ENCODE peak calls at places on chromosome 3, in nine cellular contexts. N is OCI-LY7, M is HFF-Myc, U is brain microvascular endothelial cell, O is NB4, D is DND-41, Y is choroid plexus epithelial cell, P is aorta, X is BE2C. C is an unnamed sample.

GRCh38 chr3:66426135-66426534 is 74.7 kb downstream of the LRIG1 start:
- DNase-seq in N (no peak), M (no peak), U (no peak), O (no peak), D (no peak), Y (no peak), P (no peak), X (no peak), C (no peak)

GRCh38 chr3:38131621-38132369 is 5.1 kb downstream of the ACAA1 start:
- DNase-seq in N (no peak), M (no peak), U (peak), O (peak), D (no peak), Y (peak), P (no peak), X (peak), C (no peak)

GRCh38 chr3:21170964-21171363 is 580.0 kb downstream of the ZNF385D start:
- DNase-seq in N (peak), M (no peak), U (peak), O (peak), D (no peak), Y (peak), P (no peak), X (no peak), C (no peak)

GRCh38 chr3:146813496-146813895 is 208.3 kb upstream of the PLSCR5 start:
- DNase-seq in N (no peak), M (no peak), U (no peak), O (no peak), D (no peak), Y (peak), P (no peak), X (no peak), C (no peak)

GRCh38 chr3:27633224-27633545 is 88.9 kb downstream of the EOMES start:
- DNase-seq in N (no peak), M (no peak), U (no peak), O (peak), D (no peak), Y (no peak), P (no peak), X (no peak), C (no peak)

GRCh38 chr3:57731311-57731710 is 24.8 kb upstream of the SLMAP start:
- DNase-seq in N (no peak), M (no peak), U (no peak), O (no peak), D (no peak), Y (no peak), P (no peak), X (no peak), C (no peak)

GRCh38 chr3:177824190-177824786 is 627.0 kb upstream of the TBL1XR1 start:
- DNase-seq in N (no peak), M (no peak), U (no peak), O (no peak), D (no peak), Y (peak), P (no peak), X (peak), C (no peak)

GRCh38 chr3:134798681-134799311 is 3.7 kb downstream of the EPHB1 start:
- DNase-seq in N (no peak), M (no peak), U (no peak), O (no peak), D (no peak), Y (no peak), P (no peak), X (no peak), C (no peak)

GRCh38 chr3:32422943-32423342 is 31.3 kb downstream of the CMTM7 start:
- DNase-seq in N (no peak), M (no peak), U (no peak), O (peak), D (no peak), Y (no peak), P (no peak), X (no peak), C (no peak)

GRCh38 chr3:32420138-32420981 is 28.7 kb downstream of the CMTM7 start:
- DNase-seq in N (peak), M (no peak), U (peak), O (peak), D (no peak), Y (peak), P (no peak), X (no peak), C (no peak)

GRCh38 chr3:32421991-32422859 is 30.6 kb downstream of the CMTM7 start:
- DNase-seq in N (no peak), M (peak), U (peak), O (peak), D (no peak), Y (peak), P (peak), X (peak), C (no peak)

GRCh38 chr3:32421185-32421584 is 29.5 kb downstream of the CMTM7 start:
- DNase-seq in N (no peak), M (no peak), U (no peak), O (no peak), D (no peak), Y (no peak), P (no peak), X (no peak), C (no peak)

DNA sequence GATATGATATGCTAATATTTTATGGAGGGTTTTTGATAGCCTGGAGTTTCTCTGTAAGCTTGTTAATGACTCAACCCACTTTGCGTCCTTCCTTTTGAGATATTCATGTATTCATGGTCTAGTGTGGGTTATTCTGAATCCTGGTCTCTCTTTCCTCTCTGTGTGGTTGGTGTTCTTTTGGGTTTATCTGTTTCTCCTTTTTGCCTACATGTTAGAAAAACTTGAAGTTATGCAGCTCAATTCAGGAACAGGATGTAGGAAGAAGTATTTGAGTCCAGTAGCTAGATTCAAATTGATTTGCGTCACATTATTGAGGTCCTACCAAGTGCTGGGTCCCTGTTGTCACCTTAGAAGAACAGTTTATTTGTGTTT is 28.1 kb downstream of the CMTM7 start:
- DNase-seq in N (no peak), M (no peak), U (no peak), O (peak), D (no peak), Y (no peak), P (no peak), X (no peak), C (no peak)
- H3K4me3 ChIP-seq in N (peak), M (no peak), U (no peak), O (no peak), D (no peak), Y (no peak), P (no peak), X (no peak), C (no peak)

DNA sequence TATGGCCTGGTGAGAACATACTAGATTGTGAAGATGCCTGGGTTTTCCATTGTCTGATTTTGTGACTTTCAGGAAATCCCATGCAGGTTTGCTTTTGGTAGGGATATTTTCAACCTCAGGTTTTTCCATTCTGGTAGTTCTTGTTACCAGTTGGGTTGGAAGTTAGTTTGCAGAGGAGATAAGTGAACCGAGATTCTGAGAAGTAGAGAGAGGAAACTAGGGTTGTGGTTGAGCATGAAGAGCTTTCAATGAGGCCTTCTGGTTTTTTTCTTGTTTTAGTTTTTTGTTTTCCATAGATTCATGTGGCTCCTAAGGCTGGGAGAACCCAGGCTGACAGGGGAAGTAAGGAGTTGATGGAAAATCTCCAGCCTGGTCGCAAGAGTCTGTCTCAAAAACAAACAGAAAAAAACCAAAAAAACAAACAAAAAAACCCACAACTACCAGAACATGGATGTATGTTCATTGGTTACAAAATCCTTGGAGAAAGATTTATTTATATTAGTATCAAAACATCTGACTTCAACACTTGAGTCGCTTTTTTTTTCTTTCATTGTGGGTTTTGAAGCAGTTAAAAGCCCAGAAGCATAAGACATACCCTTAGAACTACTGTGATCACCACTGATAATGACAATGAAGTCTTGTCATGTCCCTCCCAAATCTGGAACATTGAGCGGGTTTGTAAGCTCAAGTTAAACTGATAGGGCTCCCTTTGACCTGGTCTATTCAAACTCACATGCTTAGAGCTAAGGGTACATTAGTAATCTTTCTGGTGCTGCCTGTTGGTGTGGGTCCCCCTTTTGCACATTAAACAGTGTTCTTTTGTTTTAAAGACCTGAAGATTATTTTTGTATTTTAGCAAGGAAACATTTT is 3.2 kb downstream of the GPR171 start:
- DNase-seq in N (no peak), M (no peak), U (no peak), O (no peak), D (no peak), Y (no peak), P (no peak), X (no peak), C (no peak)
- H3K4me3 ChIP-seq in N (no peak), M (no peak), U (no peak), O (no peak), D (no peak), Y (no peak), P (no peak), X (no peak), C (no peak)

DNA sequence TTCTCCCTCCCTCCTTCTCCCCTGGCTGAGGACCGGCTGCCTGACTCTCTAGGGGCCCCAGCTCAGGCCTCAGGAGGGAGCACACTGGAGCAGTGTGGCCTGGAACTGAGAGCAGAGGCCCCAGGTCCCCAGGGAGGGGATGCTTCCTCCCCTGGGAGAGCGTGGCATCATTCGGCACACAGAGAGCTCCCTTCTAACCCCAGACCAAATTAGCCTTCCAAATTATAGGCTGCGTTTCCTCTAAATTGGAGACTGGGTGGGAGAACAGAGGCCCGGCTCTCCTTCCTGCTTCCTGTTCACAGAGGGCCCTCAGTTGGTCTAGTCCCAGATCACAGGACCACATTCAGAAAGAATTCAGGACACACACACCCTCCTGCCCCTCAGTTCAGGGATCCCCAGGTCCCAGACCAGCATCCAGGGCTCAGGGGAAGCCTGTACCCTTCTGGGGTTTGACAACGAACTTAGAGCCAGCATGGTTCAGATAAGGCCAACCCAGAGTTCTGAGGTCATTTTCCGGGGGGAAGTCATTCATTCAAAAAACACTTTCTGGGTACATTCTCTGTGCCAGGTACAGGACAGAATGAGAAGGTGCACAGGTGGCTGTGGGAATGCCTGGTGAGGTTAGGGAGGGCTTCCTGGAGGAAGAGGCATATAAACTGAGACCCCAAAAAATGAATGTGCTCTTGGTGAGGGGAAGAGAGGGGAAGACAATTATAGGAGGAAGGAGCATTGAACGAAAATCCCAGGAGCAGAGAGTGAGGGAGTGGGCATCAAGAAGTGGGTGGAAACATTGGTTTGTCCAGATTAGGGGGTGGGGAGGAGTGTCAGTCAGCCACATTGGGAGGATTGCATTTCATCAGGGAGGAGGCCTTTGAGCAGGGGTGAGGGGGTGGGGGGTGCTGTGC is 28.4 kb upstream of the RPL29 start:
- DNase-seq in N (peak), M (no peak), U (no peak), O (peak), D (no peak), Y (no peak), P (no peak), X (peak), C (no peak)
- H3K4me3 ChIP-seq in N (no peak), M (no peak), U (no peak), O (no peak), D (no peak), Y (no peak), P (no peak), X (peak), C (no peak)

GRCh38 chr3:55161256-55161655 is 233.4 kb upstream of the LRTM1 start:
- DNase-seq in N (no peak), M (no peak), U (no peak), O (no peak), D (no peak), Y (peak), P (no peak), X (no peak), C (no peak)
- H3K4me3 ChIP-seq in N (no peak), M (no peak), U (no peak), O (no peak), D (no peak), Y (no peak), P (no peak), X (no peak), C (no peak)

GRCh38 chr3:194396561-194396896 is 2.5 kb downstream of the GP5 start:
- DNase-seq in N (no peak), M (no peak), U (no peak), O (no peak), D (no peak), Y (no peak), P (no peak), X (no peak), C (no peak)
- H3K4me3 ChIP-seq in N (no peak), M (no peak), U (no peak), O (no peak), D (no peak), Y (no peak), P (no peak), X (no peak), C (no peak)

GRCh38 chr3:174681784-174682183 is 177.3 kb upstream of the NAALADL2 start:
- DNase-seq in N (no peak), M (no peak), U (no peak), O (no peak), D (no peak), Y (no peak), P (no peak), X (no peak), C (no peak)
- H3K4me3 ChIP-seq in N (no peak), M (no peak), U (no peak), O (no peak), D (no peak), Y (no peak), P (no peak), X (no peak), C (no peak)

DNA sequence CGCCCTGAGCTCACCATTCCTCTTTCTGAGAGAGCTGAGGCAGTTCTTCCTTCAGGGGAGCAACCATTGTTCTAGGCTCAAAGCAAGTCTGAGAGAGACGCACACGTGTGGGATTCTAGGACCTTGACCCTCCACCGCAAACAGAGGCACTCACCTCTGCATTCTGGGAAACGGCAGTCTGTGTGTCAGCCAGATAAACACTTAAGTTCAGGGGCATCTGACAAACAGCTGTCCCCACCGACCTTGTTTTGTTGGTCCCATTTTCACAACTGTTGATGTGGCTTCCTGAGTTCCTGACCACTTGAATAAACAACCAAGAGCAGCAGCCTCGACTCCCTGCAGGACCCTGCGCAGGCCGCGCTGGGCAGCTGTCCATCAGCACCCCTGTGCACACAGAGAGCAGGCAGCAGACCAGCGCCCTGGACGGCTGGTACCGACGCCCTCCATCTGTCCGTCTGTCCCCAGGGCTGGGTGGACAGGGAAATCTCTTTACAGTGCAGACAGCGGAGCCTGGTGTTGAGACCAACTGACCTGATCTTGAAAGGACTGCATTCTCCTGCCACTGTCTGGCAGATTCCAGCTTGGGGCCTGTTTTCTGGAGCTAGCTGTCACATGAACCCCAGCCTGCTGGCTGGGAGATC is 64.1 kb downstream of the FAM43A start:
- DNase-seq in N (no peak), M (no peak), U (peak), O (no peak), D (no peak), Y (peak), P (no peak), X (no peak), C (no peak)
- H3K4me3 ChIP-seq in N (no peak), M (no peak), U (no peak), O (no peak), D (no peak), Y (no peak), P (no peak), X (no peak), C (no peak)

DNA sequence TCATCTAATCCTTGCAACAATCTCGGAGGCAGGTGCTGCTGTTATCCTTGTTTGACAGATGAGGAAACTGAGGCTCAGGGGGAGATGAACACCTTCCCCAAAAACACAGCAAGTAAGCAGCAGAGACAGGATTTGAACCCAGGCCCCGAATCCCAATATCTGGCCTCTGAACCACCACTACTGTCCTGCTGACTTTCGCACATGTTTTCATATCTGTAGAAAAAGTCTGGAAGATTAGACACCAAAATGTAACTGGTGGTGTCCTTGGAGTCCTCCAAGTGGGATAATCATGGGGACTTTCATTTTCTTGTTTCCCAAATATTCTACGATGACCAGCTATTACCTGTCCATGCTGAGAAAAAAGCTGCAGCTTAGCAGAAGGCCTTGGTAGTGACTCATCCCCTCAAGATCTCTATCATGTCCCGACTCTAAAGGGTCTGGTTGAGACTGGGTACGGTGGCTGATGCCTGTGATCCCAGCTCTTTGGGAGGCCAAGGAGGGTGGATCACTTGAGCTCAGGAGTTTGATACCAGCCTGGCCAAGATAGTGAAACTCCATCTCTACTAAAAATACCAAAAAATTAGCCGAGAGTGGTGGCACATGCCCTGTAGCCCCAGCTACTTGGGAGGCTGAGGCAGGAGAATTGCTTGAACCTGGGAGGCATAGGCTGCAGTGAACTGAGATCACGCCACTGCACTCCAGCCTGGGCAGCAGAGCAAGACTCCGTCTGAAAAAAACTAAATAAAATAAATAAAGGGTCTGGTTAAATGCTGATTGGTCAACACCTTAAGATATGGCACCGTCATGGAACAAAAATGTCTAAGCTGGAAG is 8.6 kb downstream of the IRAK2 start:
- DNase-seq in N (no peak), M (no peak), U (peak), O (peak), D (no peak), Y (peak), P (no peak), X (no peak), C (no peak)
- H3K4me3 ChIP-seq in N (no peak), M (no peak), U (no peak), O (no peak), D (no peak), Y (no peak), P (no peak), X (no peak), C (no peak)

DNA sequence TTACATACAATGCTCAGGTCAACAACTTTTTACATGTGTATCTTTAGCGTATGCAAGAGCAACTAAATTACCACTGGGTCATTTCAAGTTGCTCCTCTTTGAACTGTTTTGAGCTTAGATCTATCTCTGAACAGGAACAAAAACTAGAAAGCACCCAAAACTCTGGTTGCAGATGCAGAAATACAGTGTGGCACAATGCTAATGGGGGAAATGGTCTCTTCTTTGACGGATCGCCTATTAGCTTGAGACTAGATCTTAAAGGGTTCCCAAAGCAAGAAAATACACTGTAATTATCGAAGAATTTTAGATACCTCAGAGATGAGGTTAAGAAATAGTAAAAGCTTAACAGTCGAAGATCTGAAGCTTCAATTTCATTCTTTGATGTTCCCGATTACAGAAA is 864 bp downstream of the PPP1R2 start:
- DNase-seq in N (peak), M (no peak), U (no peak), O (peak), D (no peak), Y (peak), P (no peak), X (no peak), C (no peak)
- H3K4me3 ChIP-seq in N (peak), M (peak), U (peak), O (peak), D (peak), Y (peak), P (peak), X (peak), C (peak)

DNA sequence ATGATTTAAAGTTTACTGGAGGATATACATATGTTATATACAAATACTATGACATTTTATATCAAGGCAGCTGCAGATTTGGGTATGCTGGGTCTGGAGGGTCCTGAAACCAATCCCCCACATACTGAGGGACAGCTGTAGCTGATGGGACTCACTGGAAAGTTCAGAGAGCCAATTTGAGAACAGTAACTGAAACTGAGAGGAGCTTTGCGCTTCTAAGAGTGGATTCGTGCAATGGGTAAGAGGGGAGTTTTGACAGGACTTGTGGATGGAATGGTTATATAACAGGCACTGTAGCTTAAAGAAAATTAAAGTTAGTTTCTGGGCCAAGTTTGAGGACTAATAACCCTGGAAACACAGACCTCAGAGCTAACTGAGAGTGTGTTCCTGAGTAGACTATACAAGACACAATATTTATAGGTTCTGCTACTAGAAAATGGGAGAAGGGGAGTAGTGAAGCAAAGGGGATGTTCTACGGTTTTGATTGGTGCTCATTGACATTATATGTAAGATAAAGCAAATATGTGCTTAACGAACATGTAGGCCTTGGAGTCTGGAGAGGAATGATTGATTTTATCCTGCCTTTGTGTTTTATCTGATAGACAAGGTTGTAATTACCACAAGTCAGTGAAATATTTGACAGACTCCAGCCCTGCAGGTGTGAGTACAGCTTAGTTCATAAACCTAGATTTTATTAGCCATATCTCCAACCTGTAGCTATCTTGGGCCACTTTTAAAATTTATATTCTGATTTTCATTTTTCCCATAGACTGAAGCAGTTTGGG is 4.8 kb upstream of the ZMAT3 start:
- DNase-seq in N (no peak), M (no peak), U (no peak), O (no peak), D (no peak), Y (no peak), P (no peak), X (no peak), C (no peak)
- H3K4me3 ChIP-seq in N (no peak), M (no peak), U (no peak), O (no peak), D (no peak), Y (no peak), P (no peak), X (no peak), C (no peak)

C was measured in skeletal muscle cell.